ENCODE peak calls at places on chromosomes 4 and X, in four cellular contexts. D is foreskin fibroblast, N is cardiac fibroblast, I is AG04450. Y is an unnamed sample.
A peak's percentile ranks its signal among the peaks of the same experiment; 100 is the strongest.

GRCh38 chr4:81470456-81471327 is 1.0 kb downstream of the RASGEF1B start:
- DNase-seq in D (no peak), N (peak; percentile 16), I (no peak), Y (peak; percentile 14)

GRCh38 chr4:136741468-136741867 is 790.8 kb downstream of the PCDH18 start:
- DNase-seq in D (peak; percentile 9), N (peak; percentile 62), I (no peak), Y (no peak)

GRCh38 chr4:11487876-11488545 is 59.3 kb upstream of the HS3ST1 start:
- DNase-seq in D (peak; percentile 3), N (no peak), I (no peak), Y (no peak)

GRCh38 chr4:189185810-189186432 is 754.8 kb upstream of the FRG1 start:
- DNase-seq in D (no peak), N (no peak), I (no peak), Y (no peak)

GRCh38 chrX:134821370-134821769 is 163.1 kb upstream of the PLAC1 start:
- DNase-seq in D (peak; percentile 47), N (peak; percentile 75), I (no peak), Y (no peak)

GRCh38 chrX:94400488-94400887 is 726.5 kb downstream of the FAM133A start:
- DNase-seq in D (no peak), N (no peak), I (no peak), Y (peak; percentile 3)

GRCh38 chr4:106414366-106414765 is 45.8 kb upstream of the GIMD1 start:
- DNase-seq in D (no peak), N (peak; percentile 13), I (no peak), Y (no peak)

GRCh38 chr4:11635336-11635735 is 206.6 kb upstream of the HS3ST1 start:
- DNase-seq in D (no peak), N (peak; percentile 83), I (peak; percentile 61), Y (no peak)

GRCh38 chrX:3567681-3568080 is 145.8 kb downstream of the PRKX start:
- DNase-seq in D (peak; percentile 7), N (peak; percentile 1), I (no peak), Y (no peak)

GRCh38 chr4:147340111-147340510 is 140.8 kb upstream of the EDNRA start:
- DNase-seq in D (peak; percentile 81), N (peak; percentile 86), I (no peak), Y (no peak)

GRCh38 chrX:37787353-37787869 is 7.6 kb downstream of the CYBB start:
- DNase-seq in D (no peak), N (no peak), I (no peak), Y (peak; percentile 60)

GRCh38 chrX:100376581-100376980 is 33.5 kb downstream of the PCDH19 start:
- DNase-seq in D (no peak), N (peak; percentile 44), I (no peak), Y (no peak)

GRCh38 chr4:59553063-59553738 is 1646.9 kb upstream of the ADGRL3 start:
- DNase-seq in D (peak; percentile 52), N (peak; percentile 71), I (no peak), Y (no peak)

GRCh38 chrX:151505796-151506195 is 57.7 kb upstream of the PASD1 start:
- DNase-seq in D (no peak), N (no peak), I (no peak), Y (no peak)

GRCh38 chr4:52862605-52863236 is 604 bp downstream of the RASL11B start:
- DNase-seq in D (no peak), N (no peak), I (no peak), Y (no peak)

GRCh38 chr4:13933163-13933562 is 305.6 kb upstream of the BOD1L1 start:
- DNase-seq in D (peak; percentile 56), N (peak; percentile 42), I (no peak), Y (no peak)

GRCh38 chrX:56462389-56462788 is 101.0 kb upstream of the UBQLN2 start:
- DNase-seq in D (no peak), N (no peak), I (no peak), Y (no peak)

GRCh38 chr4:110249687-110250387 is 51.4 kb upstream of the ELOVL6 start:
- DNase-seq in D (no peak), N (peak; percentile 17), I (no peak), Y (no peak)

GRCh38 chrX:6067600-6067999 is 161.1 kb downstream of the NLGN4X start:
- DNase-seq in D (no peak), N (no peak), I (no peak), Y (no peak)

GRCh38 chrX:88621278-88621677 is 125.7 kb upstream of the CPXCR1 start:
- DNase-seq in D (no peak), N (no peak), I (no peak), Y (no peak)

GRCh38 chr4:149964001-149964400 is 114.2 kb upstream of the DCLK2 start:
- DNase-seq in D (no peak), N (no peak), I (no peak), Y (no peak)

DNA sequence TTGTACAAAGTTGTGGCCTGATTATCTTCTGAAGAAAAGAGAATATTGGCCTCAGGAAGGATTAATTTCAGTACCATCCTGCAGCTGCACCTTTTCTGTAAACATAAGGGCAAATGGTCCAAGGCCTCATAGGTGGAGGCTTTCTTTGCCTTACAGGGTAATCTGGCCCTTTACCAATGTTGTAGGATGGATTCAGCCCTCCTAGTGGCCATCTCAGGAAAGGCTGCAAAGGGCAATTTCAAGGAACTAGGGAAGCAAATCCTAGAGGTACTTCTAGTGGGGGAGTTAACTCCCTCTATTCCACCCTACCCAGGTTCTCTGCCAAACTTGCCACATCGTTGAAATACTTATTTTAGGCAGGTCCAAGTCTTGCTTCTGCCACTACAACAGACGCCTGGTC is 57.6 kb downstream of the UGT2B11 start:
- DNase-seq in D (no peak), N (peak; percentile 22), I (no peak), Y (no peak)
- TF ChIP-seq CTCF in D (peak; percentile 15), N (peak; percentile 56), I (peak; percentile 50), Y (peak; percentile 40)

GRCh38 chr4:83219991-83220360 is 64.6 kb downstream of the COQ2 start:
- DNase-seq in D (no peak), N (no peak), I (no peak), Y (no peak)
- H3K4me3 ChIP-seq in D (no peak overlapping the region), N (no peak overlapping the region), I (no peak overlapping the region), Y (no peak overlapping the region)

GRCh38 chr4:86044593-86044985 is 315.3 kb downstream of the MAPK10 start:
- DNase-seq in D (no peak), N (no peak), I (no peak), Y (no peak)

GRCh38 chr4:86038037-86038436 is 321.8 kb downstream of the MAPK10 start:
- DNase-seq in D (no peak), N (no peak), I (no peak), Y (no peak)

GRCh38 chr4:86048426-86048825 is 311.4 kb downstream of the MAPK10 start:
- DNase-seq in D (peak; percentile 71), N (peak; percentile 33), I (no peak), Y (no peak)

GRCh38 chr4:86043755-86044592 is 315.9 kb downstream of the MAPK10 start:
- DNase-seq in D (peak; percentile 30), N (peak; percentile 82), I (no peak), Y (no peak)
- TF ChIP-seq CTCF in D (peak; percentile 36), N (peak; percentile 40), I (peak; percentile 69), Y (peak; percentile 48)

GRCh38 chrX:110346681-110347080 is 12.0 kb upstream of the RTL9 start:
- DNase-seq in D (no peak), N (peak; percentile 33), I (no peak), Y (no peak)

GRCh38 chrX:110338850-110339373 is 19.7 kb upstream of the RTL9 start:
- DNase-seq in D (no peak), N (no peak), I (no peak), Y (no peak)

DNA sequence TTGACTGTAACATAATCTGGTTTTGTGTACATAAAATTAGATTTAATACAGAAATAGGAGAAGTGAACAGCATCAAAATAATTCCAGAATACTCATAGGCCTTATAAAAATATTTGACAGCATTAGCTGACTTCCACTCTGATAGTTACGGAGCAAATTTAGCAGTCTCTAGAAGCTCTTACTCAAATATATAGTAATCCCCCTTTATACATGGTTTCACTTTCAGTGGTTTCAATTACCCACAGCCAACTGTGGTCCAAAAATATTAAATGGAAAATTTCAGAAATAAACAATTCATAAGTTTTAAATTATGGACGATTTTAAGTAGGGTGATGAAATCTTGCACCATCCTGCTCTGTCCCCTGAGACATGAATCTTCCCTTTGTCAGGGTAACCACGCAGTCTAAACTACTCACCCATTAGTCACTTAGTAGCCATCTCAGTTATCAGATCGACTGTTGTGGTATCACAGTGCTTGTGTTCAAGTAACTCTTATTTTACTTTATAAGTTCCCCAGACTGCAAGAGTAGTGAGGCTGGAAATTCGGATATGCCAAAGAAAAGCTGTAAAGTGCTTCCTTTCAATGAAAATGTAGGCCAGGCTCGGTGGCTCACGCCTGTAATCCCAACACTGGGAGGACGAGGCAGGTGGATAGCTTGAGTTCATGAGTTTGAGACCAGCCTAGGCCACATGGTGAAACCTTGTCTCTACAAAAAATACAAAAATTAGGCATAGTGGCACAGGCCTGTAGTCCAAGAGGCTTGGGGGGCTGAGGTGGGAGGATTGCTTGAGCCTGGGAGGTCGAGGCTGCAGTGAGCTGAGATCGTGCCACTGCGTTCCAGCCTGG is 17.2 kb upstream of the RTL9 start:
- DNase-seq in D (peak; percentile 79), N (peak; percentile 92), I (peak; percentile 44), Y (peak; percentile 37)
- H3K4me3 ChIP-seq in D (peak overlapping the region; percentile 36), N (no peak overlapping the region), I (no peak overlapping the region), Y (no peak overlapping the region)

DNA sequence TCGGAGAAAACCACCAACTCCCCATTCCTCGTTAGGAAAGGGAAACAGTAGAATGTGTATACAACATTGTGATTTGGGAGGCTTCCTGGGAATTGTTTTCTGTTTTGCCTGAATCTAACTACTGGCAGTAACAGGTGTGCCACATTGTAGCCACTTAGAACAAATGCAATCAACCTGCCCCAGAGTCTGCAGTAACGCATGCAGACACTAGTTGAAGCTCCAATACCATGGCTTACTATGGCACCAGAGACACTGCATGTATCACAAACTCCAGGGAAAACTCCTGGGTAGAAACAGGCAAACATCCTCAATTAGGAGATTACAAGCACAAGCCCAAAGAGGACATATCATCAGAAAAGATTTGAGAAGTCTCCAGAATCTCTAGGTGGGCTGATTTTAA is 154.2 kb upstream of the NEIL3 start:
- DNase-seq in D (no peak), N (no peak), I (no peak), Y (no peak)
- TF ChIP-seq CTCF in D (no peak), N (no peak), I (no peak), Y (no peak)

GRCh38 chr4:185534534-185534849 is 815 bp downstream of the PDLIM3 start:
- DNase-seq in D (no peak), N (no peak), I (no peak), Y (no peak)
- H3K4me3 ChIP-seq in D (peak overlapping the region; percentile 54), N (peak overlapping the region; percentile 84), I (peak overlapping the region; percentile 78), Y (peak overlapping the region; percentile 58)

Y was measured in GM06990.